ENCODE peak calls at places on chromosomes 7 and 10, in nine cellular contexts. One of them, this sample, is unnamed.

GRCh38 chr10:132248455-132249231 is 59.1 kb downstream of the STK32C start:
- DNase-seq in colonic mucosa: peak
- DNase-seq in sciatic nerve: no peak
- DNase-seq in kidney tubule cell: peak
- DNase-seq in iris pigment epithelial cell: no peak
- DNase-seq in midbrain: no peak
- DNase-seq in KBM-7: peak
- DNase-seq in CD8-positive, alpha-beta memory T cell: peak
- DNase-seq in stimulated activated CD4-positive, alpha-beta T cell treated with anti-CD3 and anti-CD28 coated beads, Interleukin-2, amount 100 ng/mL, for 48 hours: peak
- DNase-seq in this sample: peak

GRCh38 chr10:16904619-16905018 is 87.4 kb upstream of the RSU1 start:
- DNase-seq in iris pigment epithelial cell: peak
- DNase-seq in sciatic nerve: no peak
- DNase-seq in kidney tubule cell: no peak
- DNase-seq in colonic mucosa: no peak
- DNase-seq in CD8-positive, alpha-beta memory T cell: no peak
- DNase-seq in KBM-7: peak
- DNase-seq in midbrain: no peak
- DNase-seq in stimulated activated CD4-positive, alpha-beta T cell treated with anti-CD3 and anti-CD28 coated beads, Interleukin-2, amount 100 ng/mL, for 48 hours: no peak
- DNase-seq in this sample: no peak

GRCh38 chr10:65620404-65621048 is 1305.3 kb upstream of the LRRTM3 start:
- DNase-seq in iris pigment epithelial cell: no peak
- DNase-seq in stimulated activated CD4-positive, alpha-beta T cell treated with anti-CD3 and anti-CD28 coated beads, Interleukin-2, amount 100 ng/mL, for 48 hours: no peak
- DNase-seq in sciatic nerve: no peak
- DNase-seq in midbrain: no peak
- DNase-seq in KBM-7: no peak
- DNase-seq in CD8-positive, alpha-beta memory T cell: no peak
- DNase-seq in colonic mucosa: no peak
- DNase-seq in kidney tubule cell: peak
- DNase-seq in this sample: no peak

GRCh38 chr7:25897261-25897782 is 254.7 kb upstream of the NFE2L3 start:
- DNase-seq in iris pigment epithelial cell: no peak
- DNase-seq in stimulated activated CD4-positive, alpha-beta T cell treated with anti-CD3 and anti-CD28 coated beads, Interleukin-2, amount 100 ng/mL, for 48 hours: no peak
- DNase-seq in sciatic nerve: no peak
- DNase-seq in KBM-7: peak
- DNase-seq in colonic mucosa: no peak
- DNase-seq in CD8-positive, alpha-beta memory T cell: no peak
- DNase-seq in midbrain: no peak
- DNase-seq in kidney tubule cell: no peak
- DNase-seq in this sample: no peak

GRCh38 chr7:98352621-98353020 is 48.3 kb downstream of the BAIAP2L1 start:
- DNase-seq in stimulated activated CD4-positive, alpha-beta T cell treated with anti-CD3 and anti-CD28 coated beads, Interleukin-2, amount 100 ng/mL, for 48 hours: no peak
- DNase-seq in colonic mucosa: peak
- DNase-seq in kidney tubule cell: no peak
- DNase-seq in CD8-positive, alpha-beta memory T cell: no peak
- DNase-seq in sciatic nerve: no peak
- DNase-seq in iris pigment epithelial cell: peak
- DNase-seq in midbrain: no peak
- DNase-seq in KBM-7: no peak
- DNase-seq in this sample: no peak

GRCh38 chr10:125061557-125062243 is 98.7 kb downstream of the CTBP2 start:
- DNase-seq in stimulated activated CD4-positive, alpha-beta T cell treated with anti-CD3 and anti-CD28 coated beads, Interleukin-2, amount 100 ng/mL, for 48 hours: no peak
- DNase-seq in sciatic nerve: no peak
- DNase-seq in KBM-7: peak
- DNase-seq in kidney tubule cell: no peak
- DNase-seq in colonic mucosa: no peak
- DNase-seq in midbrain: peak
- DNase-seq in iris pigment epithelial cell: no peak
- DNase-seq in CD8-positive, alpha-beta memory T cell: no peak
- DNase-seq in this sample: no peak

GRCh38 chr10:10044959-10045764 is 972.5 kb upstream of the CELF2 start:
- DNase-seq in midbrain: no peak
- DNase-seq in KBM-7: no peak
- DNase-seq in colonic mucosa: no peak
- DNase-seq in stimulated activated CD4-positive, alpha-beta T cell treated with anti-CD3 and anti-CD28 coated beads, Interleukin-2, amount 100 ng/mL, for 48 hours: no peak
- DNase-seq in sciatic nerve: no peak
- DNase-seq in kidney tubule cell: no peak
- DNase-seq in iris pigment epithelial cell: no peak
- DNase-seq in CD8-positive, alpha-beta memory T cell: no peak
- DNase-seq in this sample: no peak

GRCh38 chr7:95660023-95660434 is 63.7 kb upstream of the PDK4 start:
- DNase-seq in colonic mucosa: peak
- DNase-seq in midbrain: no peak
- DNase-seq in stimulated activated CD4-positive, alpha-beta T cell treated with anti-CD3 and anti-CD28 coated beads, Interleukin-2, amount 100 ng/mL, for 48 hours: no peak
- DNase-seq in sciatic nerve: no peak
- DNase-seq in KBM-7: no peak
- DNase-seq in iris pigment epithelial cell: peak
- DNase-seq in kidney tubule cell: no peak
- DNase-seq in CD8-positive, alpha-beta memory T cell: no peak
- DNase-seq in this sample: no peak

GRCh38 chr10:70296406-70296899 is 12.6 kb upstream of the NPFFR1 start:
- DNase-seq in iris pigment epithelial cell: peak
- DNase-seq in KBM-7: peak
- DNase-seq in colonic mucosa: peak
- DNase-seq in sciatic nerve: peak
- DNase-seq in CD8-positive, alpha-beta memory T cell: no peak
- DNase-seq in kidney tubule cell: peak
- DNase-seq in stimulated activated CD4-positive, alpha-beta T cell treated with anti-CD3 and anti-CD28 coated beads, Interleukin-2, amount 100 ng/mL, for 48 hours: no peak
- DNase-seq in midbrain: no peak
- DNase-seq in this sample: peak

GRCh38 chr7:117112640-117113039 is 159.3 kb downstream of the ST7 start:
- DNase-seq in iris pigment epithelial cell: no peak
- DNase-seq in KBM-7: no peak
- DNase-seq in midbrain: no peak
- DNase-seq in CD8-positive, alpha-beta memory T cell: no peak
- DNase-seq in kidney tubule cell: no peak
- DNase-seq in stimulated activated CD4-positive, alpha-beta T cell treated with anti-CD3 and anti-CD28 coated beads, Interleukin-2, amount 100 ng/mL, for 48 hours: no peak
- DNase-seq in colonic mucosa: no peak
- DNase-seq in sciatic nerve: no peak
- DNase-seq in this sample: no peak

GRCh38 chr7:115475774-115476407 is 554.0 kb downstream of the MDFIC start:
- DNase-seq in stimulated activated CD4-positive, alpha-beta T cell treated with anti-CD3 and anti-CD28 coated beads, Interleukin-2, amount 100 ng/mL, for 48 hours: no peak
- DNase-seq in colonic mucosa: peak
- DNase-seq in iris pigment epithelial cell: no peak
- DNase-seq in kidney tubule cell: no peak
- DNase-seq in sciatic nerve: no peak
- DNase-seq in midbrain: no peak
- DNase-seq in KBM-7: no peak
- DNase-seq in CD8-positive, alpha-beta memory T cell: no peak
- DNase-seq in this sample: no peak

This sample was measured in Calu3.